ENCODE peak calls at places on chromosomes 5 and 9, in seven cellular contexts. One of them, this sample, is unnamed.
A peak's percentile ranks its signal among the peaks of the same experiment; 100 is the strongest.

GRCh38 chr5:43335681-43336080 is 22.5 kb upstream of the HMGCS1 start:
- DNase-seq in H4: no peak
- DNase-seq in fibroblast of the aortic adventitia: no peak
- DNase-seq in left ventricle myocardium inferior: no peak
- DNase-seq in activated gamma-delta T cell treated with Interleukin-2 at 50 U/mL for 16 hours: no peak
- DNase-seq in effector CD4-positive, alpha-beta T cell: no peak
- DNase-seq in adipocyte: no peak
- DNase-seq in this sample: no peak

GRCh38 chr9:124133752-124134151 is 122.2 kb downstream of the LHX2 start:
- DNase-seq in H4: no peak
- DNase-seq in fibroblast of the aortic adventitia: peak; percentile 44
- DNase-seq in left ventricle myocardium inferior: no peak
- DNase-seq in activated gamma-delta T cell treated with Interleukin-2 at 50 U/mL for 16 hours: no peak
- DNase-seq in effector CD4-positive, alpha-beta T cell: no peak
- DNase-seq in adipocyte: peak; percentile 27
- DNase-seq in this sample: no peak

GRCh38 chr5:110463116-110463515 is 263.4 kb downstream of the TMEM232 start:
- DNase-seq in H4: no peak
- DNase-seq in fibroblast of the aortic adventitia: no peak
- DNase-seq in left ventricle myocardium inferior: no peak
- DNase-seq in activated gamma-delta T cell treated with Interleukin-2 at 50 U/mL for 16 hours: no peak
- DNase-seq in effector CD4-positive, alpha-beta T cell: no peak
- DNase-seq in adipocyte: peak; percentile 77
- DNase-seq in this sample: no peak

GRCh38 chr5:89457411-89458329 is 574.7 kb upstream of the MEF2C start:
- DNase-seq in H4: peak; percentile 96
- DNase-seq in fibroblast of the aortic adventitia: peak; percentile 91
- DNase-seq in left ventricle myocardium inferior: peak; percentile 51
- DNase-seq in activated gamma-delta T cell treated with Interleukin-2 at 50 U/mL for 16 hours: no peak
- DNase-seq in effector CD4-positive, alpha-beta T cell: no peak
- DNase-seq in adipocyte: peak; percentile 83
- DNase-seq in this sample: no peak

GRCh38 chr9:126587187-126588185 is 26.2 kb upstream of the LMX1B start:
- DNase-seq in H4: no peak
- DNase-seq in fibroblast of the aortic adventitia: peak; percentile 31
- DNase-seq in left ventricle myocardium inferior: peak; percentile 83
- DNase-seq in activated gamma-delta T cell treated with Interleukin-2 at 50 U/mL for 16 hours: no peak
- DNase-seq in effector CD4-positive, alpha-beta T cell: no peak
- DNase-seq in adipocyte: no peak
- DNase-seq in this sample: no peak

GRCh38 chr9:36881316-36882116 is 152.6 kb downstream of the PAX5 start:
- DNase-seq in H4: no peak
- DNase-seq in fibroblast of the aortic adventitia: no peak
- DNase-seq in left ventricle myocardium inferior: no peak
- DNase-seq in activated gamma-delta T cell treated with Interleukin-2 at 50 U/mL for 16 hours: no peak
- DNase-seq in effector CD4-positive, alpha-beta T cell: no peak
- DNase-seq in adipocyte: no peak
- DNase-seq in this sample: no peak

GRCh38 chr5:36654598-36654997 is 48.2 kb downstream of the SLC1A3 start:
- DNase-seq in H4: no peak
- DNase-seq in fibroblast of the aortic adventitia: no peak
- DNase-seq in left ventricle myocardium inferior: no peak
- DNase-seq in activated gamma-delta T cell treated with Interleukin-2 at 50 U/mL for 16 hours: no peak
- DNase-seq in effector CD4-positive, alpha-beta T cell: no peak
- DNase-seq in adipocyte: no peak
- DNase-seq in this sample: no peak

GRCh38 chr5:10691826-10692785 is 68.9 kb downstream of the DAP start:
- DNase-seq in H4: no peak
- DNase-seq in fibroblast of the aortic adventitia: peak; percentile 69
- DNase-seq in left ventricle myocardium inferior: no peak
- DNase-seq in activated gamma-delta T cell treated with Interleukin-2 at 50 U/mL for 16 hours: no peak
- DNase-seq in effector CD4-positive, alpha-beta T cell: no peak
- DNase-seq in adipocyte: peak; percentile 59
- DNase-seq in this sample: peak; percentile 78

GRCh38 chr5:139638736-139639618 is 9.2 kb upstream of the CXXC5 start:
- DNase-seq in H4: no peak
- DNase-seq in fibroblast of the aortic adventitia: no peak
- DNase-seq in left ventricle myocardium inferior: no peak
- DNase-seq in activated gamma-delta T cell treated with Interleukin-2 at 50 U/mL for 16 hours: no peak
- DNase-seq in effector CD4-positive, alpha-beta T cell: no peak
- DNase-seq in adipocyte: no peak
- DNase-seq in this sample: no peak

GRCh38 chr9:36900136-36900855 is 133.8 kb downstream of the PAX5 start:
- DNase-seq in H4: no peak
- DNase-seq in fibroblast of the aortic adventitia: no peak
- DNase-seq in left ventricle myocardium inferior: no peak
- DNase-seq in activated gamma-delta T cell treated with Interleukin-2 at 50 U/mL for 16 hours: no peak
- DNase-seq in effector CD4-positive, alpha-beta T cell: no peak
- DNase-seq in adipocyte: no peak
- DNase-seq in this sample: no peak

GRCh38 chr5:72246239-72246580 is 73.8 kb downstream of the MRPS27 start:
- DNase-seq in H4: peak; percentile 24
- DNase-seq in fibroblast of the aortic adventitia: peak; percentile 56
- DNase-seq in left ventricle myocardium inferior: no peak
- DNase-seq in activated gamma-delta T cell treated with Interleukin-2 at 50 U/mL for 16 hours: no peak
- DNase-seq in effector CD4-positive, alpha-beta T cell: no peak
- DNase-seq in adipocyte: peak; percentile 59
- DNase-seq in this sample: no peak

GRCh38 chr9:110410926-110411325 is 73.3 kb upstream of the TXNDC8 start:
- DNase-seq in H4: no peak
- DNase-seq in fibroblast of the aortic adventitia: no peak
- DNase-seq in left ventricle myocardium inferior: no peak
- DNase-seq in activated gamma-delta T cell treated with Interleukin-2 at 50 U/mL for 16 hours: no peak
- DNase-seq in effector CD4-positive, alpha-beta T cell: no peak
- DNase-seq in adipocyte: no peak
- DNase-seq in this sample: no peak

GRCh38 chr5:61600945-61601491 is 269.0 kb downstream of the ZSWIM6 start:
- DNase-seq in H4: no peak
- DNase-seq in fibroblast of the aortic adventitia: peak; percentile 48
- DNase-seq in left ventricle myocardium inferior: no peak
- DNase-seq in activated gamma-delta T cell treated with Interleukin-2 at 50 U/mL for 16 hours: no peak
- DNase-seq in effector CD4-positive, alpha-beta T cell: no peak
- DNase-seq in adipocyte: no peak
- DNase-seq in this sample: no peak